ENCODE peak calls at places on chromosome 13, in five cellular contexts. U is heart left ventricle, Y is cardiac muscle cell, G is adrenal gland, L is HAP-1. R is an unnamed sample.
A peak's percentile ranks its signal among the peaks of the same experiment; 100 is the strongest.

GRCh38 chr13:75271851-75272250 is 210.1 kb downstream of the TBC1D4 start:
- DNase-seq in U (no peak), Y (no peak), G (no peak), L (no peak), R (no peak)

GRCh38 chr13:36345438-36346221 is 564 bp downstream of the SPART start:
- DNase-seq in U (peak; percentile 73), Y (peak; percentile 47), G (peak; percentile 82), L (peak; percentile 73), R (peak; percentile 71)

GRCh38 chr13:44022196-44022595 is 142.5 kb downstream of the LACC1 start:
- DNase-seq in U (no peak), Y (no peak), G (no peak), L (no peak), R (no peak)

GRCh38 chr13:31119966-31120733 is 41.6 kb downstream of the HSPH1 start:
- DNase-seq in U (no peak), Y (no peak), G (no peak), L (no peak), R (no peak)

GRCh38 chr13:32993109-32993508 is 23.1 kb upstream of the KL start:
- DNase-seq in U (no peak), Y (no peak), G (no peak), L (no peak), R (no peak)

GRCh38 chr13:109862627-109863026 is 76.2 kb upstream of the IRS2 start:
- DNase-seq in U (no peak), Y (no peak), G (no peak), L (no peak), R (no peak)

GRCh38 chr13:73201601-73202000 is 142.8 kb downstream of the KLF5 start:
- DNase-seq in U (no peak), Y (no peak), G (no peak), L (no peak), R (no peak)

GRCh38 chr13:100987993-100988392 is 313.4 kb upstream of the TMTC4 start:
- DNase-seq in U (no peak), Y (peak; percentile 6), G (no peak), L (no peak), R (no peak)

GRCh38 chr13:73519720-73520119 is 460.9 kb downstream of the KLF5 start:
- DNase-seq in U (no peak), Y (no peak), G (no peak), L (peak; percentile 43), R (no peak)

DNA sequence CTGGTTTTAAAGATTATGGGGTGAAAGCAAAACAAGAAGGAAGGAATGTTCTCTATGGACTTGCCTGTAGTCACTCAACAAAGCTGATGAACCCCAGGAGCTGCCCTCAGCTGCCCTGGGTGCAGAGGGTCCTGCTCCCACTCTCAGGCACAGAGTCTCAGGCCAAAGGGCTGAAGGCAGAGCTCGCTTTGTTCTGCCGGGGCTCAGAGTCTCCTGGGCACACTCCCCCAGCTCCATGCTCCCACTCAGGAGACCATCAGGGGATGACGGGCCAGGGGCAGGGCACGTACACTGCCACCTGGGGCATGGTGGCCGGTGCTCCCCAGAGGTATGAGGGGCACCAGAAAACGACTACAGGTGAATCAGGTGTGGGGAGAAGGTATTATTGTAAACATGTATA is 46.8 kb upstream of the SPACA7 start:
- DNase-seq in U (no peak), Y (no peak), G (no peak), L (no peak), R (no peak)
- H3K27me3 ChIP-seq in U (peaks cover 54% of the 10 kb centered on the region), Y (peaks cover 28% of the 10 kb centered on the region), G (peaks cover 37% of the 10 kb centered on the region), L (peaks cover 9% of the 10 kb centered on the region), R (peaks cover 3% of the 10 kb centered on the region)

DNA sequence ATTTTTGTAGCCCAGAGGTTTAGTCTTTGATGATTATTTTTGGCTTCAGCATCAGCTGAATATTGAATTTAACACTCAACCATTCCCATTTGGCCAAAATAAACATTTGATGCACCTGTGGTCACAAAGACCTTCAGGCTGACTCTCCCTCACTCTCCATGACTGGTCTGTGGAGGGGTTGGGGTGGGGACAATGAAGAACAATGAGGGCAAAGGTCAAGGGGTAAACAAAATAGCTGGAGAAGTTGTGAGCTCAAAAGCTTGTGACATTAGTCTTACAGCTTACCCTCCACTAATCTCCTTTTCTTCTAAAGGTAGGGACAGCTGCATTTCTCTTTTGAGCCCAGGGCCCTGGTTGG is 86.9 kb downstream of the SLC15A1 start:
- DNase-seq in U (no peak), Y (no peak), G (no peak), L (no peak), R (no peak)
- H3K27me3 ChIP-seq in U (no peaks in the 10 kb centered on the region), Y (no peaks in the 10 kb centered on the region), G (no peaks in the 10 kb centered on the region), L (no peaks in the 10 kb centered on the region), R (no peaks in the 10 kb centered on the region)

GRCh38 chr13:28429096-28429495 is 65.8 kb downstream of the FLT1 start:
- DNase-seq in U (no peak), Y (no peak), G (no peak), L (no peak), R (no peak)
- H3K27me3 ChIP-seq in U (no peaks in the 10 kb centered on the region), Y (no peaks in the 10 kb centered on the region), G (peaks cover 9% of the 10 kb centered on the region), L (no peaks in the 10 kb centered on the region), R (no peaks in the 10 kb centered on the region)

DNA sequence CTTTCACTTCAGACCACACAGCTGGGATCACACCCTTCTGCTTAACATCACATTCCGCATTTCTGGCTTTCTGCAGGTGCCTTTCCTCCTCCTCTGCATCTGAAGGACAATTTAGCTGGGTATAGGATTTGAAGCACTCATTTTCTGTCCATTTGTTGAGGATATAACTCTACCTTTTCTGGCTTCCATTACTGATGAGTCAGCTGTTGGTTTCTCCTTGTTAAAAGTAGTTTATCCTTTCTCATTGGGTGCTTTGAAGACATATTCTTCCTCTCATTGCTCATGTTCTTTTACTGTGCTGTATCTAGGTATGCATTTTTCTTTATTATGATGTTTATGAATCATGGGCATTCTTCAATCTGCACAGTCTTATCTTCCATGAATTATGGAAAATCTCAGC is 199.3 kb upstream of the SOX1 start:
- DNase-seq in U (no peak), Y (no peak), G (no peak), L (no peak), R (no peak)
- H3K27me3 ChIP-seq in U (no peaks in the 10 kb centered on the region), Y (peaks cover 73% of the 10 kb centered on the region), G (no peaks in the 10 kb centered on the region), L (no peaks in the 10 kb centered on the region), R (no peaks in the 10 kb centered on the region)

GRCh38 chr13:111421216-111421615 is 100.8 kb downstream of the TEX29 start:
- DNase-seq in U (no peak), Y (no peak), G (no peak), L (no peak), R (no peak)
- H3K27me3 ChIP-seq in U (peaks cover 9% of the 10 kb centered on the region), Y (no peaks in the 10 kb centered on the region), G (no peaks in the 10 kb centered on the region), L (peaks cover 6% of the 10 kb centered on the region), R (no peaks in the 10 kb centered on the region)

GRCh38 chr13:94708971-94709614 is 3.3 kb downstream of the SOX21 start:
- DNase-seq in U (no peak), Y (no peak), G (no peak), L (peak; percentile 85), R (no peak)
- H3K27me3 ChIP-seq in U (peaks cover 97% of the 10 kb centered on the region), Y (peaks cover 100% of the 10 kb centered on the region), G (peaks cover 98% of the 10 kb centered on the region), L (no peaks in the 10 kb centered on the region), R (peaks cover 68% of the 10 kb centered on the region)

GRCh38 chr13:27969866-27970229 is 733 bp upstream of the CDX2 start:
- DNase-seq in U (no peak), Y (no peak), G (no peak), L (no peak), R (no peak)

GRCh38 chr13:27970382-27971235 is 1.5 kb upstream of the CDX2 start:
- DNase-seq in U (no peak), Y (no peak), G (no peak), L (no peak), R (no peak)

GRCh38 chr13:27971776-27972618 is 2.9 kb upstream of the CDX2 start:
- DNase-seq in U (no peak), Y (no peak), G (no peak), L (no peak), R (no peak)

GRCh38 chr13:27969073-27969865 is at the start of gene CDX2:
- DNase-seq in U (no peak), Y (no peak), G (no peak), L (peak; percentile 73), R (no peak)

DNA sequence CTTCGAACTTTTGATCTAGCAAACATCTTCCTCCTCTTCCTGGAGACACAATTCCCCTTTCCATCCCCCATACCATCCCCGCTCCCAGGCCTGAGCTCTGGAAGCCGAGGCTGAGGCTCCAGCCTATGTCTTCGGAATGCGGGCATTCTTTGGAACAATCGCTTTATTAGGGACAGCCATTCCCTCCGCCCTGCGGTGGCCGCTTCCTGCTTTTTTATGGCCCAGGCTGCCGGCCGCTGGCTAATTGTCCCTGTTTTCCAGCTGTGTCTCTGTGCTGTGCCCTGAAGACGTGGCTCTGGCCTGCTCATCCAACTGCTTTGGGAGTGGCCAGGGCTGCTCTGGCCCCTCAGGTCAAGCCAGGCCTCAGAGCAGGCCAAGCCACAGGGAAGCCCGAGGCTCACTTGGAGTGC is 2.1 kb upstream of the CDX2 start:
- DNase-seq in U (no peak), Y (no peak), G (no peak), L (no peak), R (no peak)
- H3K27me3 ChIP-seq in U (peaks cover 100% of the 10 kb centered on the region), Y (peaks cover 100% of the 10 kb centered on the region), G (peaks cover 86% of the 10 kb centered on the region), L (peaks cover 7% of the 10 kb centered on the region), R (peaks cover 15% of the 10 kb centered on the region)

GRCh38 chr13:27972619-27972877 is 3.4 kb upstream of the CDX2 start:
- DNase-seq in U (no peak), Y (no peak), G (no peak), L (no peak), R (no peak)
- H3K27me3 ChIP-seq in U (peaks cover 100% of the 10 kb centered on the region), Y (peaks cover 100% of the 10 kb centered on the region), G (peaks cover 85% of the 10 kb centered on the region), L (peaks cover 2% of the 10 kb centered on the region), R (peaks cover 18% of the 10 kb centered on the region)

R was measured in thyroid gland.